ENCODE peak calls at places on chromosomes 3 and 15, in seven cellular contexts. W is body of pancreas, K is HCT116, Q is heart left ventricle, U is A549, B is HepG2, C is upper lobe of left lung. Z is an unnamed sample.

GRCh38 chr15:50563756-50564155 is 17.3 kb upstream of the USP50 start:
- ATAC-seq in W (no peak), K (no peak), Q (no peak), U (no peak), B (no peak), C (no peak), Z (no peak)

GRCh38 chr15:41969851-41970431 is 2.4 kb downstream of the EHD4 start:
- ATAC-seq in W (no peak), K (no peak), Q (no peak), U (no peak), B (no peak), C (no peak), Z (no peak)

GRCh38 chr15:52336530-52336929 is 40.9 kb upstream of the MYO5C start:
- ATAC-seq in W (no peak), K (peak), Q (no peak), U (no peak), B (no peak), C (no peak), Z (no peak)

GRCh38 chr15:31306426-31307269 is 20.0 kb upstream of the KLF13 start:
- ATAC-seq in W (no peak), K (no peak), Q (peak), U (no peak), B (no peak), C (no peak), Z (no peak)

GRCh38 chr3:161915283-161915682 is 418.7 kb downstream of the OTOL1 start:
- ATAC-seq in W (no peak), K (no peak), Q (no peak), U (no peak), B (peak), C (no peak), Z (no peak)

GRCh38 chr3:143445118-143445517 is 325.5 kb downstream of the CHST2 start:
- ATAC-seq in W (no peak), K (no peak), Q (no peak), U (no peak), B (no peak), C (no peak), Z (no peak)

GRCh38 chr15:90221251-90221900 is 12.4 kb downstream of the CIB1 start:
- ATAC-seq in W (peak), K (peak), Q (peak), U (peak), B (peak), C (peak), Z (peak)

GRCh38 chr15:92624401-92624991 is 31.1 kb downstream of the FAM174B start:
- ATAC-seq in W (peak), K (no peak), Q (peak), U (no peak), B (no peak), C (peak), Z (peak)

DNA sequence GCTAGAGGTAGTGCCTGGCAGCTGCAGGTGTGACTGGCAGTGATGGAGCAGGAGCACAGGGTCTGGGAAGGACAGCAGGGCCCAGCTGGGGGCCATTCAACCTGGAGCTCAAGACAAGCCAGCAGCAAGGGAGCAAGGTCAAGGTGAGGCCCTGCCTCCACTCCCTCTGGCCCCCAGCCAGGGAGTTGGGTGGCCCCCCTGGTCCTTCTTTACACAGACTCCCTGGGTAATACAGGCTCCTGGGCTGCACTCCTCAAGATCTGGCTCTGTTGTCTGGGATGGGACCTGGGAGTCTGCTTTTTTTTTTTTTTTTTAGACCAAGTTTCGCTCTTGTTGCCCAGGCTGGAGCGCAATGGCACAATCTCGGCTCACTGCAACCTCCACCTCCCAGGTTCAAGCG is 14.5 kb downstream of the GNAI2 start:
- ATAC-seq in W (no peak), K (no peak), Q (no peak), U (no peak), B (no peak), C (no peak), Z (no peak)
- H3K27ac ChIP-seq in W (no peak), K (peak), Q (peak), U (no peak), B (no peak), C (peak), Z (peak)

GRCh38 chr15:76575177-76576078 is 238.9 kb downstream of the ISL2 start:
- ATAC-seq in W (no peak), K (no peak), Q (no peak), U (no peak), B (no peak), C (no peak), Z (no peak)
- H3K4me3 ChIP-seq in W (no peak), K (no peak), Q (no peak), U (no peak), B (no peak), C (no peak), Z (no peak)

DNA sequence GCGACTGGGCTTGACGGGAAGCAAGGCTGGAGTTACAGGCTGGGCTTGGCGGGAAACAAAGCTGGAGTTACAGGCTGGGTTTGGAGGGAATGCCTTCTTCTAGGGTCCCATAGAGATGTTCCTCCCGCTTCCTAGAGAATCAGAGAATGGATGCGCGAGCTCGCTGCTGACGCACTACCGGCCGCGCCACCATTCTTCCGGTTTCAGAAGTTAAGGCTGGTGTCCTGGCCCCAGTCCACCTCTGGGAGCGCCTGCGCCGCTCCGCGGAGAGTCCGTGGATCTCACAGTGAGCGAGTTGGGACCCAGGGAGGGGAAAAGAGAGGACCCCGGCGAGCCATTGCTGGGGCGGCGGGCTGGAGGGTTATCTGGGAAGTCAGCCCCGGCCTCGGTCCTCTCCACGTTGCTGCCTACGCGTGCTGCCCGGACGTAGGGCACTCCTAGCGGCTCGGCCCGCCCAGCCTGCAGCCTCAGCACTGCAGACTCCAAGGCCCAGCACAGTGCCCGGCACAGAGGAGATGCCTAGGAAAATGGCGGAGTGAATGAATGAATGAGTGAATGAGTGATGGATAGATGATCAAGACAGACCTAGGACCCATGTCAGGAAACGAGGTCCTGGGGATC is at the start of gene ZNF502:
- ATAC-seq in W (peak), K (peak), Q (peak), U (peak), B (no peak), C (peak), Z (peak)
- TF ChIP-seq POLR2A in W (peak), K (no peak), Q (no peak), U (no peak), B (no peak), C (no peak), Z (peak)

DNA sequence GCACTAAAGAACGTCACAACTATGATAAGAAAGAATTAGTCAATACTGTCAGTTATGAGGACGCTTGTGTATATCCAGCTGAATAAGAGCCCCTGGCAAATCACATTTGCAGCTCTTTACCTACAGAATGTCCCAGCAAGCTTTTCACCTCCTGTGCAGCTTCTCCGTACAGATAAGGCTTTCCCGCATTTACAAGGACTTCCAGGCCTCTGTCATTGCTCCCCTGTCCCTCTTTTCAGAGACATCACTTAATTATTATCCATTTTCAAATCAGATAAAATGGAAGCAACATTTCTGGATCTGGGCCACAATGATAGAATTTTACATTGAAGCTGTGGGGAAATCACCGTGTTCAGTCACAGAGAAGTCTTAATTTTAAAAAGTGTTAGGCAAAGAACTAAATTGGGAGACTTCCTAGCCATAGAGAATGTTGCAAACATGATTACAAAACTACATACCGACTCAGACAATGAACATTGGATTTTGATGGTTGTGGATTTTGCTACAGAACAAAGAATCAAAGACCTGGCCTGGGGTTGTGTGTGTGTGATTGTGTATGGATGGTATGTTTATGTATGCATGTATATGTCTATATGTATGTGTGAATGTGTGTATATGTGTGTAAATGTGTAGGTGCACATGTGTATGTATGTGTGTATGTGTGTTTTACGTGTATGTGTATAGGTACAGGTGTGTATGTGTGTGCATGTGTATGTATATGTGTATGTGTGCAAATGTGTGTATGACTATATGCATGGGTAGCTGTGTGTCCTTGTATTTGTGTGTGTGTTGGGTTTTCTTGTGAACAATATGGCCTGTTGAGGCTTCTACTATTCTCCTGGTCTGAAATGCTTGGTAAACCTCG is 41.5 kb downstream of the MGLL start:
- ATAC-seq in W (no peak), K (no peak), Q (no peak), U (no peak), B (no peak), C (no peak), Z (no peak)
- H3K27ac ChIP-seq in W (no peak), K (no peak), Q (peak), U (no peak), B (no peak), C (peak), Z (peak)

GRCh38 chr3:18222686-18223085 is 202.5 kb downstream of the SATB1 start:
- ATAC-seq in W (no peak), K (no peak), Q (no peak), U (no peak), B (no peak), C (no peak), Z (no peak)

GRCh38 chr3:18228060-18228459 is 197.1 kb downstream of the SATB1 start:
- ATAC-seq in W (no peak), K (no peak), Q (no peak), U (no peak), B (no peak), C (no peak), Z (no peak)

GRCh38 chr3:18225709-18226108 is 199.4 kb downstream of the SATB1 start:
- ATAC-seq in W (no peak), K (no peak), Q (no peak), U (no peak), B (no peak), C (no peak), Z (no peak)

GRCh38 chr3:18223591-18224338 is 201.4 kb downstream of the SATB1 start:
- ATAC-seq in W (no peak), K (no peak), Q (no peak), U (no peak), B (no peak), C (no peak), Z (no peak)

GRCh38 chr3:18224406-18224805 is 200.7 kb downstream of the SATB1 start:
- ATAC-seq in W (no peak), K (no peak), Q (no peak), U (no peak), B (no peak), C (no peak), Z (no peak)
- H3K4me3 ChIP-seq in W (no peak), K (no peak), Q (no peak), U (no peak), B (no peak), C (no peak), Z (no peak)

DNA sequence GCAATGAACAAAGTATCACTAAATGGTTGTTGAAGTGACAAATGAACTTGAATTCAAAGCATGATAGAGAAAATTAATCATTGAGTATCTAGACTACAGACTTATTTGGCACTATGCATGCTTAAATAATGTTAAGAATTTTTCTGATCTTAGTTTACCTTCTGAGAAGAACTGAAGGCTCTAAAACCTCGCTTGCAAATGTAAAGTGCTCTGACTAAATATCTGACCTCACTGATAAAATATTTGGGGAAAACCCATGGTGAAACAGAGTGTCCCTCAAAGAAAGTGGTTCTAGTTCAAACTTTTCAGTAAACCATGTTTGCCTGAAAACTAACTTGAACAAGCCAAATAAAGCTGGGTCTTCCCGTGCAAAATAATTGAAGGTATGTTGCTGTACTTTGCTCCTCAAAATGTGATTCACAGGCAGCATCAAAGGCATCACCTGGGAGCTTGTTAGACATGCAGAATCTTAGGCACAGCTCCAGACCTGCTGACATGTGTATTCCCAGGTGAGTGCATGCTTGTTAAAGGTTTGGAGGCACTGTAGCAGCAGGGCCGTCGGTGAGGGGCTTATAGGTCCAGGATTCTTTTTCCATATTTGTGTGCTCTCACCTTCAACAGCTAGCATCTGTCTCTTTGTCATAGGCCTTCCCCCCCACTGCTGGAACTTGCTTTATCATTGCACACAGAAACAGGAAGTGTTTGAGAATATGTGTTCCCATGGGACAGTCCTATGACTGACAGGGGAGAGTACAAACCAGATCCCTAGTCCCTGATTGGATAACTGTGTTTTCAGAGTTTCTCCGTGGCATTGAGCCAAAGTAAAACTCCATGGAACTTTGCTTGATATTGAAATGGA is 524.1 kb upstream of the LMCD1 start:
- ATAC-seq in W (peak), K (peak), Q (peak), U (peak), B (no peak), C (peak), Z (no peak)
- TF ChIP-seq POLR2A in W (no peak), K (no peak), Q (no peak), U (no peak), B (no peak), C (no peak), Z (no peak)

GRCh38 chr3:172311217-172311616 is 137.0 kb downstream of the GHSR start:
- ATAC-seq in W (no peak), K (no peak), Q (no peak), U (no peak), B (peak), C (no peak), Z (no peak)

GRCh38 chr3:172313671-172314070 is 134.6 kb downstream of the GHSR start:
- ATAC-seq in W (no peak), K (no peak), Q (no peak), U (no peak), B (peak), C (no peak), Z (no peak)

GRCh38 chr3:172312006-172312405 is 136.2 kb downstream of the GHSR start:
- ATAC-seq in W (no peak), K (no peak), Q (no peak), U (no peak), B (no peak), C (no peak), Z (no peak)

GRCh38 chr3:172314616-172315015 is 133.6 kb downstream of the GHSR start:
- ATAC-seq in W (no peak), K (no peak), Q (no peak), U (no peak), B (no peak), C (no peak), Z (no peak)

GRCh38 chr3:172312711-172313110 is 135.5 kb downstream of the GHSR start:
- ATAC-seq in W (no peak), K (no peak), Q (no peak), U (no peak), B (no peak), C (no peak), Z (no peak)
- H3K27ac ChIP-seq in W (no peak), K (no peak), Q (peak), U (no peak), B (no peak), C (no peak), Z (no peak)

DNA sequence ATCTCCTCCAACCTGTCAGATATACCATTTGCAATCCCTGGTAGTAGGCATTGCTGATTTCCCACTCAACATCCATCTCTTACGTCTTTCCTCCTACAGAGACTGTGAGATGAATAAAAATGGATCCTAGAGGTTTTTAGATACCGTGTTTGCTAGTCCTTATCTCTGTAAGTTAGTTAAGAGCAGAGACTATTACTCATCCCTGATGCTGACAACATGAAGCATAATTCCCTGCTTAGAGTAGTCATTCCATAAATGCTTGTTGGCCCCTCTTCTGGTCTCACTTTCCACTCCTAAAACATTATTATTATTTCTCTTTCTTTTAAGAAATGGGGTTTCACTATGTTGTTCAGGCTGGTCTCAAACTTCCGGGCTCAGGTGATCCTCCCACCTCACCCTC is 136.2 kb downstream of the RTP4 start:
- ATAC-seq in W (no peak), K (no peak), Q (no peak), U (no peak), B (no peak), C (no peak), Z (no peak)
- H3K4me3 ChIP-seq in W (no peak), K (no peak), Q (no peak), U (no peak), B (no peak), C (no peak), Z (no peak)